ENCODE peak calls at places on chromosome 5, in five cellular contexts. G is lower lobe of right lung, X is foreskin keratinocyte, R is cardiac fibroblast, Z is IMR-90. V is an unnamed sample.

GRCh38 chr5:135154961-135155360 is 120.9 kb upstream of the PITX1 start:
- DNase-seq in G (no peak), X (no peak), R (no peak), Z (no peak), V (no peak)

GRCh38 chr5:112647428-112647827 is 90.3 kb upstream of the APC start:
- DNase-seq in G (no peak), X (peak; percentile 57), R (no peak), Z (no peak), V (no peak)

GRCh38 chr5:52837591-52838001 is 49.9 kb downstream of the ITGA1 start:
- DNase-seq in G (no peak), X (no peak), R (peak; percentile 31), Z (peak; percentile 64), V (no peak)

GRCh38 chr5:125056641-125057345 is 310.4 kb upstream of the ZNF608 start:
- DNase-seq in G (no peak), X (peak; percentile 71), R (no peak), Z (no peak), V (no peak)

GRCh38 chr5:42612997-42613396 is 143.6 kb upstream of the CCDC152 start:
- DNase-seq in G (no peak), X (no peak), R (peak; percentile 49), Z (peak; percentile 26), V (peak; percentile 92)

GRCh38 chr5:59790399-59791130 is 103.0 kb downstream of the PDE4D start:
- DNase-seq in G (no peak), X (peak; percentile 69), R (peak; percentile 68), Z (no peak), V (peak; percentile 80)

GRCh38 chr5:65871182-65871581 is 55.2 kb upstream of the ERBIN start:
- DNase-seq in G (no peak), X (peak; percentile 85), R (peak; percentile 29), Z (peak; percentile 54), V (peak; percentile 49)

GRCh38 chr5:139895046-139895445 is 99.4 kb downstream of the PSD2 start:
- DNase-seq in G (no peak), X (no peak), R (no peak), Z (no peak), V (no peak)

GRCh38 chr5:107108111-107108510 is 562.6 kb downstream of the EFNA5 start:
- DNase-seq in G (no peak), X (no peak), R (no peak), Z (no peak), V (no peak)

GRCh38 chr5:143800715-143801114 is 11.2 kb upstream of the HMHB1 start:
- DNase-seq in G (no peak), X (no peak), R (no peak), Z (no peak), V (no peak)

GRCh38 chr5:157175071-157175612 is 5.5 kb upstream of the ITK start:
- DNase-seq in G (no peak), X (no peak), R (no peak), Z (no peak), V (no peak)

GRCh38 chr5:132465095-132465707 is 25.4 kb downstream of the IRF1 start:
- DNase-seq in G (no peak), X (no peak), R (no peak), Z (no peak), V (no peak)

GRCh38 chr5:112758676-112759075 is 21.0 kb downstream of the APC start:
- DNase-seq in G (no peak), X (no peak), R (no peak), Z (no peak), V (no peak)

GRCh38 chr5:168086104-168086610 is 205.3 kb upstream of the WWC1 start:
- DNase-seq in G (no peak), X (peak; percentile 69), R (peak; percentile 24), Z (no peak), V (no peak)

GRCh38 chr5:78958672-78959410 is 26.3 kb downstream of the ARSB start:
- DNase-seq in G (no peak), X (no peak), R (no peak), Z (no peak), V (no peak)

GRCh38 chr5:3888290-3888689 is 292.7 kb downstream of the IRX1 start:
- DNase-seq in G (no peak), X (no peak), R (no peak), Z (no peak), V (no peak)

GRCh38 chr5:5838493-5838892 is 416.0 kb downstream of the ICE1 start:
- DNase-seq in G (no peak), X (no peak), R (no peak), Z (no peak), V (no peak)

GRCh38 chr5:154523104-154523503 is 45.1 kb upstream of the HAND1 start:
- DNase-seq in G (no peak), X (peak; percentile 46), R (no peak), Z (no peak), V (no peak)

GRCh38 chr5:57422993-57423392 is 59.6 kb downstream of the ACTBL2 start:
- DNase-seq in G (peak; percentile 46), X (no peak), R (no peak), Z (no peak), V (no peak)

GRCh38 chr5:107389130-107389553 is 281.6 kb downstream of the EFNA5 start:
- DNase-seq in G (no peak), X (peak; percentile 37), R (peak; percentile 75), Z (peak; percentile 54), V (peak; percentile 58)

GRCh38 chr5:98349251-98349989 is 424.0 kb upstream of the RGMB start:
- DNase-seq in G (no peak), X (peak; percentile 93), R (peak; percentile 38), Z (peak; percentile 86), V (peak; percentile 77)

GRCh38 chr5:135375040-135375439 is 24.0 kb downstream of the MACROH2A1 start:
- DNase-seq in G (no peak), X (no peak), R (no peak), Z (no peak), V (no peak)

GRCh38 chr5:141354900-141355469 is at the start of gene PCDHGA4:
- DNase-seq in G (no peak), X (no peak), R (peak; percentile 31), Z (peak; percentile 28), V (peak; percentile 33)
- TF ChIP-seq CTCF in G (peak; percentile 40), X (peak; percentile 47), R (peak; percentile 56), Z (peak; percentile 63), V (peak; percentile 57)

DNA sequence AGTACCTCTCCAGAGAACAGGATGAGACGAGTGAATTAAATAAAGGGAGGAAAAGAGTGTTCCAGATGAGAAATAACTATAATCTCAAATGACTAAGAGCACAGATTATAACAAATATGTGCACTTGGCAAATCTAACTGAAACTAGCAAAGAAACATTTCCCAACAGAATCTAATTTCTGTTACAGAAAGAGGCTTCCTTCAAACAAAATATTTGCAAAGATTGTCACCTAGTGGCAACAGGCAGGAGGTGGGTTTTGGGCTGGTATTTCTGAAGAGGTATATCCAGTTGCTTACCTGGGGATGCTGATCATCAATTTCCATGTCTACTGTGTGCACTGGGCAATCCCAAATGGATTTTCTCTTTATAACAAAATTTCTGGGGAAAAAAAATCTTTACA is 5.6 kb upstream of the SPDL1 start:
- DNase-seq in G (no peak), X (peak; percentile 14), R (peak; percentile 78), Z (no peak), V (peak; percentile 70)
- TF ChIP-seq CTCF in G (peak; percentile 12), X (peak; percentile 82), R (peak; percentile 59), Z (peak; percentile 35), V (peak; percentile 80)

DNA sequence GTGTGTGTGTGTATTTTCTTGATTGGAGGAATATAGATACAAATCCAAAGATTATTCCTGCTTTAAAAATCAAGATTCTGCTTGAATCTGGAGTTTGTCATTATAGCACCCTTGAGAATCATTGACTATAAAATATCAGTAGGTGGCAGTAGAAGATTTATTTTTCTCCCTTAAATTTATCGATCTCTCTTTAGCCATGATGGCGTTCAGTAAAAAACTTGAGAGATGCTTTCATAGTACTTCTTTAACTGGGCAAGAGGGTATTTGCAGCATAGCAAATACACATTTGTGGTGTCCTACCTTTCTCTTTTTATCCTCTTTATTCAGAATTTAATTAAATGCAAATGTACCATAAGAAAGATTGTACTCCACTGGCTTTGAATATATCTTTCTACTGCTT is 307.7 kb downstream of the ADGRV1 start:
- DNase-seq in G (no peak), X (peak; percentile 21), R (peak; percentile 56), Z (peak; percentile 28), V (peak; percentile 31)
- TF ChIP-seq CTCF in G (peak; percentile 56), X (peak; percentile 70), R (peak; percentile 36), Z (peak; percentile 60), V (peak; percentile 38)

GRCh38 chr5:58499231-58499630 is 8.0 kb downstream of the GAPT start:
- DNase-seq in G (no peak), X (no peak), R (no peak), Z (no peak), V (no peak)

GRCh38 chr5:58503634-58504033 is 12.4 kb downstream of the GAPT start:
- DNase-seq in G (no peak), X (no peak), R (no peak), Z (no peak), V (no peak)

GRCh38 chr5:58499951-58500350 is 8.7 kb downstream of the GAPT start:
- DNase-seq in G (no peak), X (no peak), R (no peak), Z (no peak), V (no peak)

GRCh38 chr5:58505502-58505901 is 14.3 kb downstream of the GAPT start:
- DNase-seq in G (no peak), X (no peak), R (no peak), Z (no peak), V (no peak)

DNA sequence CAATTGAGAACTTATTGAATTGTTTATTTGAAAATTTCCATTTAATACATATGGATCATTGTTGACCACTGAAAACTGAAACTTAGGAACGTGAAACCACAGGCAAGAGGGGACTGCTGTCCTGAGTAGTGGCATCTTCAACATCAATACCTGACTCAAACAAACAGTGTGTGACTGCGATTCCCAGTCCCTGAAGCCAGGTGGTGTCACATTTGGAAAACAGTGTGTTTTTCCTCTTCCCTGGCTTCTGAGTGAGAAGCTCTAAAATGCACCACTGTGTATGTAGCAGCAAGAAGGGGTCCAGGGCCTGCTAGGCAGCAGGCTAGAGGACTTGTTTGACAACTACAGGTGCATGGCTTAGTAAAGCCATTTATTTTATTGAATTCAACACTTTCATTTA is 10.8 kb downstream of the GAPT start:
- DNase-seq in G (no peak), X (no peak), R (no peak), Z (no peak), V (no peak)
- TF ChIP-seq CTCF in G (no peak), X (no peak), R (no peak), Z (no peak), V (no peak)

GRCh38 chr5:119919279-119919678 is 289.9 kb downstream of the FAM170A start:
- DNase-seq in G (no peak), X (no peak), R (no peak), Z (no peak), V (no peak)

GRCh38 chr5:119913425-119913824 is 284.1 kb downstream of the FAM170A start:
- DNase-seq in G (no peak), X (no peak), R (no peak), Z (no peak), V (no peak)
- TF ChIP-seq CTCF in G (no peak), X (no peak), R (no peak), Z (no peak), V (no peak)

GRCh38 chr5:94900006-94900505 is 281.6 kb downstream of the SLF1 start:
- DNase-seq in G (no peak), X (no peak), R (no peak), Z (no peak), V (no peak)
- TF ChIP-seq CTCF in G (no peak), X (no peak), R (no peak), Z (no peak), V (no peak)

GRCh38 chr5:34957299-34957698 is 27.9 kb downstream of the DNAJC21 start:
- DNase-seq in G (no peak), X (no peak), R (peak; percentile 19), Z (peak; percentile 31), V (peak; percentile 18)

GRCh38 chr5:34959323-34959722 is 30.0 kb downstream of the DNAJC21 start:
- DNase-seq in G (no peak), X (peak; percentile 65), R (peak; percentile 15), Z (peak; percentile 86), V (peak; percentile 73)

GRCh38 chr5:34957857-34958690 is 28.7 kb downstream of the DNAJC21 start:
- DNase-seq in G (no peak), X (peak; percentile 26), R (peak; percentile 48), Z (peak; percentile 36), V (peak; percentile 51)
- TF ChIP-seq CTCF in G (peak; percentile 42), X (peak; percentile 67), R (peak; percentile 72), Z (peak; percentile 66), V (peak; percentile 79)